ENCODE peak calls at places on chromosomes 2 and 18, in four cellular contexts. B is HepG2, J is GM12878, I is H1. Y is an unnamed sample.
A peak's percentile ranks its signal among the peaks of the same experiment; 100 is the strongest.

GRCh38 chr2:104043864-104044263 is 810.1 kb upstream of the POU3F3 start:
- DNase-seq in B (no peak), J (no peak), I (no peak), Y (no peak)

GRCh38 chr2:220143336-220143735 is 515.9 kb downstream of the SLC4A3 start:
- DNase-seq in B (peak; percentile 37), J (no peak), I (no peak), Y (no peak)

GRCh38 chr2:49248506-49248905 is 94.2 kb upstream of the FSHR start:
- DNase-seq in I (no peak), J (no peak), B (peak; percentile 14), Y (no peak)

GRCh38 chr2:234422242-234422641 is 74.6 kb downstream of the ARL4C start:
- DNase-seq in B (peak; percentile 74), J (no peak), I (no peak), Y (no peak)

GRCh38 chr2:219073413-219074129 is 12.8 kb upstream of the IHH start:
- DNase-seq in J (no peak), I (no peak), B (peak; percentile 80), Y (peak; percentile 43)

GRCh38 chr2:240205348-240205747 is 64.9 kb upstream of the OTOS start:
- DNase-seq in J (no peak), I (no peak), B (no peak), Y (no peak)

GRCh38 chr2:187679454-187679853 is 125.2 kb upstream of the TFPI start:
- DNase-seq in I (no peak), J (no peak), B (no peak), Y (no peak)

GRCh38 chr2:235229236-235229635 is 264.6 kb upstream of the AGAP1 start:
- DNase-seq in J (no peak), B (no peak), I (no peak), Y (no peak)

GRCh38 chr18:9708057-9708881 is at the start of gene RAB31:
- DNase-seq in B (no peak), I (no peak), J (no peak), Y (peak; percentile 87)

GRCh38 chr2:155223781-155224406 is 525.4 kb downstream of the KCNJ3 start:
- DNase-seq in B (peak; percentile 15), I (no peak), J (no peak), Y (no peak)

GRCh38 chr18:41993151-41993550 is 38.1 kb downstream of the PIK3C3 start:
- DNase-seq in I (no peak), B (no peak), J (no peak), Y (no peak)

GRCh38 chr18:50044402-50044801 is 150.5 kb downstream of the MYO5B start:
- DNase-seq in I (no peak), B (no peak), J (no peak), Y (peak; percentile 18)

GRCh38 chr2:178008636-178009289 is 63.8 kb downstream of the PDE11A start:
- DNase-seq in B (no peak), I (no peak), J (no peak), Y (no peak)
- TF ChIP-seq TAF1 in B (no peak), I (no peak), J (no peak), Y (no peak)

DNA sequence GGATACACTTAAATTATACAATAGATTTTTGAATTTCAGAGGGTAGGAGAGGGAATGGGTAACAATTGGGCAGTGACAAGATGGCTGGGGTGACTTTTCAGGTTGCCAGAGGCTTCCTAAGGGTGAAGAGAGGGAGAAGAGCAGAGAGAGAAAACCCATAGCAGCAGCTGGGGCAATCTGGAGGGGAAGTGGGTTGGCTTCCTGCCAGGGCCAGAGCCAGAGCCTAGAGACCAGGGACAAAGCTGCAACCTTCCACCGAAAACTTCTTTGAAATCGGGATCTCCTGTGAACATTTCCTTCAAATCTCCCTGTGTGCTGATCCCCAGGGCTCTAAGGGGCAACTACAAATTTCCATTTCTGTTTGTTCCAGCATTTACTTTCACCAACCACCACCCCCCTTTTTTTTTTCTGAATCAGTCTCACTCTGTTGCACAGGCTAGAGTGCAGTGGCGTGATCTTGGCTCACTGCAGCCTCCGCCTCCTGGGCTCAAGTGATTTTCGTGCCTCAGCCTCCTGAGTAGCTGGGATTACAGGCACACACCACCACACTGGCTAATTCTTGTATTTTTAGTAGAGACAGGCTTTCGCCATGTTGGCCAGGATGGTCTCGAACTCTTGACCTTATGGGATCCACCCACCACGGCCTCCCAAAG is 3.1 kb upstream of the EMILIN1 start:
- DNase-seq in I (no peak), J (peak; percentile 46), B (no peak), Y (peak; percentile 58)
- TF ChIP-seq ZNF274 in I (no peak), J (no peak), B (no peak), Y (no peak)

GRCh38 chr2:31693882-31694281 is 113.1 kb upstream of the SRD5A2 start:
- DNase-seq in I (no peak), B (no peak), J (no peak), Y (no peak)

GRCh38 chr2:31688282-31688681 is 107.5 kb upstream of the SRD5A2 start:
- DNase-seq in J (no peak), B (no peak), I (no peak), Y (peak; percentile 31)
- TF ChIP-seq TAF1 in J (no peak), B (no peak), I (no peak), Y (no peak)

DNA sequence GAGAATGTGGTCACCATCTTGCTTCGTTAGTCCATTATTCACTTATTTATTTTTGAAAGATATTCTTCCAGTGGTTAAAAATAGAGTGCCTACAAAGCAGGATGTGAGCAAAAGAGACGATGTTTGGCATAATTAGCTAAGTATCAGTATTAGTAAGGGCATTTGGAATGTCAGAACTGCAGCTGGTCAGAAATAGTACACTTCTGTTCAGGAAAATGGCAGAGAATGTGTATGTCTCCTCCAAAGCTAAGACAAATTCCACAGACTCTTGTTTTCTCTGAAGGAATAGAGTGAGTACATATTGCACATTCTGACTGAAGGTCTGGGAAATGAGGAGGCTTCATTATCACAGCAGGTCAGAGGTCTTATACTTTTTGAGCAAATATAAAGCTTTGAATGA is 209.0 kb downstream of the L3MBTL4 start:
- DNase-seq in B (no peak), J (no peak), I (no peak), Y (no peak)
- TF ChIP-seq ZNF274 in B (no peak), J (no peak), I (no peak), Y (no peak)

GRCh38 chr18:79393181-79393598 is 2.5 kb upstream of the NFATC1 start:
- DNase-seq in J (no peak), I (no peak), B (no peak), Y (no peak)

GRCh38 chr18:79392226-79392625 is 3.5 kb upstream of the NFATC1 start:
- DNase-seq in J (no peak), B (no peak), I (no peak), Y (no peak)

GRCh38 chr18:79395308-79395640 is 456 bp upstream of the NFATC1 start:
- DNase-seq in B (no peak), I (no peak), J (no peak), Y (no peak)

GRCh38 chr18:79394438-79395307 is 1.1 kb upstream of the NFATC1 start:
- DNase-seq in B (no peak), I (no peak), J (no peak), Y (no peak)

DNA sequence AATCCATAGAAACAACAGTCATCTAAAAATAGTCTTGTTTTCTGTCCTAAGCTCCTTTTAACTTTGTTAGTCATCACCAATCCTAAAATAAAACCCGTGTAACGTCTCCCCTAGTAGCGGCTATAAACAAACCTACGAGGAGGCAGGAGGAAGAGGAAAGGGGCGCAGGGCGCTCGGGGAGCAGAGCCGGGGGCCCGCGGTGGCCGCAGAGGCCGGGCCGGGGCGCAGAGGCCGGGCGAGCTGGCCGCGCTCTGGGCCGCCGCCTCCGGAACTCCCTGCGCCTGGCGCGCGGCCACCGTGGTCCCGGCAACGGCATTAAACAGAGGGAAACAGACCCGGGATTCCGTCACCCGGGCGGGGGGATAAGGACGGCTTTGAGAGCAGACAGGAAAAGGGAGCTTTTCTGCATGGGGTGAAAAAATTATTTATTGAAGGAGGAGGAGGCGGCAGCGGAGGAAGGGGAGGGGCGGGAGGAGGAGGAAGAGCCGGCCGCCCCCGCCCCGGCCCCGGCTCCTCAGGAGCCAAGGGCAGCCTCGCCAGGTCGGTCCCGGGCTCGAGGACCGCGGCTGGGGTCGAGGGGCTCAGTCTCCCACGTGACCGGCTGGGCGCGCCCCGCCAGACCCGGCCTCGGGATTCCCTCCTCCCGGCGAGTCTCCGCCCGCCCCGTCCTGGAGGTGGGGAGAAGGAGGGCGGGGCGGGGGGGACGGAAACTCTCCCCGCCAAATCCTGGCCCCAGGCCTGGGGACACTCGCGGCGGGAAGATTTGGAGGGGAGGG is 1.9 kb upstream of the NFATC1 start:
- DNase-seq in J (no peak), I (no peak), B (peak; percentile 28), Y (peak; percentile 70)
- TF ChIP-seq TAF1 in J (no peak), I (no peak), B (no peak), Y (no peak)

GRCh38 chr2:230318190-230319121 is 8.5 kb upstream of the SP140L start:
- DNase-seq in J (peak; percentile 26), B (no peak), I (no peak), Y (no peak)
- TF ChIP-seq ZNF274 in J (no peak), B (no peak), I (no peak), Y (no peak)